ENCODE peak calls at places on chromosomes 7 and 10, in eight cellular contexts. X is K562, T is astrocyte of the spinal cord, D is transverse colon, H is amniotic stem cell, L is Peyer's patch, K is SIG-M5, F is AG04450. E is an unnamed sample.

GRCh38 chr7:150409300-150410030 is 30.3 kb downstream of the ZNF775 start:
- DNase-seq in X (no peak), T (no peak), D (peak), H (no peak), L (no peak), K (no peak), F (no peak), E (no peak)

GRCh38 chr10:132385721-132386418 is 11.1 kb upstream of the PWWP2B start:
- DNase-seq in X (no peak), T (no peak), D (peak), H (no peak), L (no peak), K (no peak), F (no peak), E (no peak)

GRCh38 chr7:91089382-91089963 is 174.8 kb upstream of the FZD1 start:
- DNase-seq in X (peak), T (peak), D (no peak), H (peak), L (no peak), K (no peak), F (no peak), E (peak)

GRCh38 chr7:2212906-2213305 is 19.8 kb downstream of the MAD1L1 start:
- DNase-seq in X (no peak), T (no peak), D (no peak), H (no peak), L (no peak), K (no peak), F (no peak), E (peak)

GRCh38 chr10:17075510-17075909 is 54.1 kb downstream of the CUBN start:
- DNase-seq in X (no peak), T (peak), D (no peak), H (peak), L (no peak), K (no peak), F (peak), E (peak)

GRCh38 chr10:78254013-78254412 is 220.3 kb downstream of the RPS24 start:
- DNase-seq in X (no peak), T (peak), D (no peak), H (no peak), L (no peak), K (no peak), F (no peak), E (no peak)

GRCh38 chr10:101818958-101819633 is 852 bp upstream of the OGA start:
- DNase-seq in X (peak), T (no peak), D (peak), H (no peak), L (no peak), K (no peak), F (no peak), E (no peak)

GRCh38 chr10:122374246-122374858 is at the start of gene PLEKHA1:
- DNase-seq in X (peak), T (peak), D (peak), H (peak), L (peak), K (peak), F (peak), E (peak)

GRCh38 chr10:78741541-78741940 is 327.2 kb upstream of the ZMIZ1 start:
- DNase-seq in X (no peak), T (peak), D (no peak), H (no peak), L (no peak), K (no peak), F (peak), E (no peak)

GRCh38 chr10:78543749-78544446 is 510.2 kb downstream of the RPS24 start:
- DNase-seq in X (no peak), T (peak), D (peak), H (no peak), L (no peak), K (no peak), F (peak), E (peak)

GRCh38 chr10:4704034-4704545 is 121.9 kb upstream of the AKR1E2 start:
- DNase-seq in X (no peak), T (peak), D (peak), H (peak), L (no peak), K (no peak), F (no peak), E (peak)

GRCh38 chr10:114648368-114648767 is 9.7 kb downstream of the ABLIM1 start:
- DNase-seq in X (no peak), T (peak), D (no peak), H (peak), L (no peak), K (no peak), F (peak), E (peak)